ENCODE peak calls at places on chromosomes 2 and 18, in seven cellular contexts. J is T-helper 2 cell; Z is nephron progenitor cell; R is neural progenitor cell; C is GM13976; Y is stimulated activated CD8-positive, alpha-beta memory T cell treated with anti-CD3 and anti-CD28 coated beads, Interleukin-2, amount 100 ng/mL, for 1 hour; L is frontal cortex. P is an unnamed sample.
A peak's percentile ranks its signal among the peaks of the same experiment; 100 is the strongest.

GRCh38 chr2:40213071-40213470 is 238.8 kb downstream of the SLC8A1 start:
- DNase-seq in J (no peak), R (peak; percentile 15), Z (no peak), Y (no peak), L (no peak), C (peak; percentile 6), P (no peak)

GRCh38 chr2:4354678-4355077 is 651.3 kb downstream of the DCDC2C start:
- DNase-seq in R (peak; percentile 60), J (no peak), L (no peak), Y (no peak), C (peak; percentile 10), Z (peak; percentile 35), P (no peak)

GRCh38 chr18:72673242-72673641 is 129.1 kb upstream of the CBLN2 start:
- DNase-seq in C (no peak), Y (no peak), R (no peak), L (no peak), Z (no peak), J (no peak), P (no peak)

GRCh38 chr2:112683550-112684414 is 37.0 kb upstream of the NT5DC4 start:
- DNase-seq in R (no peak), J (no peak), Y (no peak), C (no peak), L (no peak), Z (no peak), P (no peak)

GRCh38 chr2:67726416-67726815 is 329.3 kb downstream of the ETAA1 start:
- DNase-seq in Z (no peak), R (peak; percentile 15), C (no peak), L (no peak), J (no peak), Y (no peak), P (no peak)

GRCh38 chr2:17540813-17541513 is 467 bp downstream of the VSNL1 start:
- DNase-seq in J (no peak), R (no peak), L (no peak), C (peak; percentile 24), Y (no peak), Z (no peak), P (no peak)

GRCh38 chr2:120013569-120014223 is 819 bp downstream of the EPB41L5 start:
- DNase-seq in J (no peak), C (no peak), L (no peak), Y (no peak), Z (peak; percentile 50), R (no peak), P (no peak)

GRCh38 chr18:48740846-48741485 is 202.1 kb downstream of the CTIF start:
- DNase-seq in Y (no peak), Z (no peak), R (no peak), L (no peak), J (no peak), C (no peak), P (no peak)

GRCh38 chr2:15042824-15043223 is 410.3 kb downstream of the LRATD1 start:
- DNase-seq in Y (no peak), Z (no peak), L (no peak), C (no peak), J (no peak), R (no peak), P (peak; percentile 53)

GRCh38 chr2:62801814-62802524 is 96.5 kb downstream of the EHBP1 start:
- DNase-seq in L (no peak), Z (no peak), J (no peak), R (peak; percentile 13), Y (no peak), C (no peak), P (no peak)

GRCh38 chr2:140929866-140930265 is 1201.0 kb downstream of the LRP1B start:
- DNase-seq in L (no peak), J (no peak), Y (no peak), C (no peak), Z (no peak), R (no peak), P (peak; percentile 25)

GRCh38 chr2:237967463-237967871 is 653 bp downstream of the UBE2F start:
- DNase-seq in Y (no peak), J (no peak), C (peak; percentile 45), R (peak; percentile 45), Z (peak; percentile 46), L (peak; percentile 38), P (no peak)

GRCh38 chr18:58196164-58196563 is 152.1 kb downstream of the NEDD4L start:
- DNase-seq in L (no peak), R (no peak), Y (no peak), J (no peak), C (no peak), Z (no peak), P (no peak)

GRCh38 chr2:231648579-231649174 is 56.0 kb downstream of the TEX44 start:
- DNase-seq in L (peak; percentile 51), J (no peak), Y (no peak), C (peak; percentile 75), R (peak; percentile 69), Z (peak; percentile 74), P (no peak)

GRCh38 chr2:167181134-167181533 is 292.9 kb downstream of the XIRP2 start:
- DNase-seq in R (no peak), Y (no peak), J (no peak), Z (no peak), C (no peak), L (no peak), P (no peak)

GRCh38 chr18:39838831-39839230 is 2116.2 kb upstream of the PIK3C3 start:
- DNase-seq in C (no peak), R (no peak), Y (no peak), L (no peak), J (no peak), Z (no peak), P (no peak)

GRCh38 chr2:235433860-235434259 is 60.0 kb upstream of the AGAP1 start:
- DNase-seq in Y (no peak), R (no peak), C (no peak), Z (no peak), J (no peak), L (peak; percentile 56), P (no peak)

GRCh38 chr2:239118675-239119211 is 270.9 kb downstream of the TWIST2 start:
- DNase-seq in J (no peak), L (no peak), R (no peak), Z (no peak), Y (no peak), C (no peak), P (no peak)

GRCh38 chr2:20391951-20392699 is 41.5 kb upstream of the PUM2 start:
- DNase-seq in J (no peak), R (no peak), L (no peak), Z (no peak), Y (no peak), C (no peak), P (no peak)

GRCh38 chr2:112622528-112622849 is 23.2 kb upstream of the SLC20A1 start:
- DNase-seq in L (no peak), R (no peak), C (no peak), Y (no peak), Z (no peak), J (no peak), P (peak; percentile 93)

GRCh38 chr18:59388817-59389216 is 29.8 kb upstream of the LMAN1 start:
- DNase-seq in Y (no peak), C (no peak), Z (no peak), J (no peak), R (no peak), L (no peak), P (no peak)

GRCh38 chr2:241798631-241799521 is 10.1 kb upstream of the NEU4 start:
- DNase-seq in L (peak; percentile 10), J (no peak), Z (no peak), Y (no peak), R (no peak), C (peak; percentile 35), P (no peak)

GRCh38 chr18:58348517-58348916 is 280.4 kb downstream of the ALPK2 start:
- DNase-seq in R (no peak), J (no peak), Z (no peak), L (no peak), C (no peak), Y (no peak), P (no peak)

GRCh38 chr18:8536922-8537321 is 72.3 kb upstream of the RAB12 start:
- DNase-seq in R (no peak), C (no peak), L (no peak), Y (no peak), Z (no peak), J (no peak), P (no peak)

GRCh38 chr18:23635283-23636040 is 27.2 kb downstream of the ANKRD29 start:
- DNase-seq in L (no peak), J (no peak), Y (no peak), C (no peak), Z (no peak), R (no peak), P (no peak)

GRCh38 chr2:215505044-215505786 is 69.3 kb upstream of the FN1 start:
- DNase-seq in Y (no peak), R (no peak), C (no peak), Z (no peak), J (no peak), L (no peak), P (peak; percentile 60)

GRCh38 chr2:10331702-10332401 is 29.1 kb downstream of the HPCAL1 start:
- DNase-seq in C (peak; percentile 83), L (no peak), Y (no peak), R (no peak), J (peak; percentile 66), Z (no peak), P (no peak)

GRCh38 chr18:25516121-25516520 is 164.2 kb upstream of the ZNF521 start:
- DNase-seq in Z (no peak), C (no peak), J (no peak), R (no peak), L (no peak), Y (no peak), P (no peak)

GRCh38 chr2:27102329-27102728 is 15.8 kb downstream of the KHK start:
- DNase-seq in Y (no peak), C (no peak), J (no peak), Z (no peak), R (no peak), L (no peak), P (no peak)

GRCh38 chr2:229454934-229455631 is 184.0 kb upstream of the PID1 start:
- DNase-seq in Z (no peak), J (no peak), L (no peak), R (no peak), C (no peak), Y (no peak), P (peak; percentile 62)

GRCh38 chr2:70570041-70570661 is 16.5 kb upstream of the TGFA start:
- DNase-seq in J (no peak), C (no peak), L (no peak), R (no peak), Z (no peak), Y (no peak), P (no peak)

GRCh38 chr18:13361422-13361821 is 142.9 kb downstream of the LDLRAD4 start:
- DNase-seq in Z (no peak), R (no peak), L (no peak), C (no peak), Y (no peak), J (no peak), P (no peak)

GRCh38 chr2:219661955-219662395 is 34.5 kb downstream of the SLC4A3 start:
- DNase-seq in C (no peak), L (no peak), J (no peak), Z (no peak), Y (no peak), R (no peak), P (no peak)

GRCh38 chr18:60549338-60549960 is 176.9 kb upstream of the MC4R start:
- DNase-seq in J (no peak), C (peak; percentile 41), Z (peak; percentile 31), R (peak; percentile 87), Y (no peak), L (peak; percentile 21), P (peak; percentile 25)